ENCODE peak calls at places on chromosomes 7 and 10, in eight cellular contexts. N, W, K, T, Q, G, A and Z are unnamed samples.

GRCh38 chr7:2162959-2163358 is 69.8 kb downstream of the MAD1L1 start:
- DNase-seq in N (no peak), W (no peak), K (no peak), T (no peak), Q (no peak), G (no peak), A (no peak), Z (no peak)

GRCh38 chr7:16026253-16027020 is 340.0 kb upstream of the MEOX2 start:
- DNase-seq in N (no peak), W (peak), K (no peak), T (no peak), Q (no peak), G (no peak), A (no peak), Z (no peak)

GRCh38 chr10:12484945-12485805 is 135.8 kb downstream of the CAMK1D start:
- DNase-seq in N (no peak), W (no peak), K (peak), T (no peak), Q (peak), G (no peak), A (peak), Z (peak)

GRCh38 chr7:28409716-28410627 is 2.3 kb upstream of the CREB5 start:
- DNase-seq in N (no peak), W (no peak), K (peak), T (peak), Q (no peak), G (peak), A (peak), Z (no peak)

GRCh38 chr7:46549347-46549746 is 628.3 kb upstream of the IGFBP3 start:
- DNase-seq in N (no peak), W (no peak), K (no peak), T (no peak), Q (no peak), G (no peak), A (no peak), Z (no peak)

GRCh38 chr7:131403322-131403721 is 75.6 kb downstream of the MKLN1 start:
- DNase-seq in N (no peak), W (no peak), K (no peak), T (no peak), Q (no peak), G (no peak), A (no peak), Z (no peak)

GRCh38 chr10:125992244-125992643 is 95.9 kb downstream of the FANK1 start:
- DNase-seq in N (no peak), W (no peak), K (no peak), T (no peak), Q (no peak), G (no peak), A (no peak), Z (no peak)

GRCh38 chr7:39709768-39710291 is 86.5 kb downstream of the RALA start:
- DNase-seq in N (no peak), W (no peak), K (peak), T (no peak), Q (no peak), G (no peak), A (no peak), Z (peak)

GRCh38 chr7:131603932-131604331 is 47.5 kb upstream of the PODXL start:
- DNase-seq in N (no peak), W (no peak), K (no peak), T (no peak), Q (no peak), G (no peak), A (no peak), Z (no peak)

GRCh38 chr7:158885624-158886023 is 29.3 kb downstream of the DYNC2I1 start:
- DNase-seq in N (no peak), W (no peak), K (no peak), T (peak), Q (no peak), G (peak), A (no peak), Z (no peak)

GRCh38 chr10:23158370-23158769 is 33.7 kb upstream of the PTF1A start:
- DNase-seq in N (peak), W (peak), K (no peak), T (peak), Q (peak), G (peak), A (peak), Z (peak)

GRCh38 chr7:74521855-74522254 is 68.1 kb downstream of the GTF2IRD1 start:
- DNase-seq in N (no peak), W (no peak), K (no peak), T (no peak), Q (no peak), G (no peak), A (no peak), Z (no peak)

GRCh38 chr10:102157224-102157623 is 5.0 kb downstream of the NOLC1 start:
- DNase-seq in N (no peak), W (no peak), K (peak), T (no peak), Q (no peak), G (no peak), A (no peak), Z (no peak)